ENCODE peak calls at places on chromosome 11, in eight cellular contexts. E, G, O, P, A, W, X and H are unnamed samples.

GRCh38 chr11:15674756-15675155 is 560.0 kb downstream of the INSC start:
- DNase-seq in P (no peak), X (no peak), G (no peak), W (no peak), E (no peak), O (no peak), A (no peak), H (no peak)

GRCh38 chr11:75593337-75593915 is 31.4 kb downstream of the SERPINH1 start:
- DNase-seq in W (no peak), O (no peak), X (no peak), G (peak; percentile 34), P (no peak), E (no peak), A (no peak), H (no peak)

GRCh38 chr11:89495951-89496350 is 4.8 kb upstream of the NOX4 start:
- DNase-seq in X (peak; percentile 74), P (no peak), W (peak; percentile 85), E (peak; percentile 94), O (no peak), G (peak; percentile 76), A (no peak), H (no peak)

GRCh38 chr11:8265681-8266241 is 2.1 kb upstream of the LMO1 start:
- DNase-seq in E (no peak), P (no peak), G (no peak), A (no peak), W (no peak), X (peak; percentile 51), O (no peak), H (peak; percentile 22)

GRCh38 chr11:3340025-3340424 is 38.9 kb downstream of the ZNF195 start:
- DNase-seq in W (peak; percentile 71), E (peak; percentile 90), A (no peak), X (no peak), G (peak; percentile 84), P (no peak), O (no peak), H (no peak)

GRCh38 chr11:59173964-59174663 is 2.2 kb downstream of the DTX4 start:
- DNase-seq in P (no peak), E (no peak), W (peak; percentile 86), X (no peak), A (no peak), G (peak; percentile 25), O (peak; percentile 90), H (no peak)

GRCh38 chr11:33690290-33691050 is 10.2 kb downstream of the C11orf91 start:
- DNase-seq in W (peak; percentile 100), E (peak; percentile 97), G (peak; percentile 98), X (peak; percentile 89), A (no peak), O (no peak), P (no peak), H (no peak)

GRCh38 chr11:26144309-26144690 is 187.6 kb upstream of the ANO3 start:
- DNase-seq in E (no peak), O (no peak), G (no peak), W (peak; percentile 53), P (no peak), A (no peak), X (no peak), H (no peak)

GRCh38 chr11:9815486-9816136 is 151.7 kb downstream of the SWAP70 start:
- DNase-seq in E (peak; percentile 79), G (peak; percentile 91), W (peak; percentile 93), X (no peak), A (no peak), P (no peak), O (no peak), H (no peak)

GRCh38 chr11:12542186-12542935 is 131.9 kb upstream of the TEAD1 start:
- DNase-seq in E (no peak), P (no peak), O (no peak), W (no peak), A (no peak), G (no peak), X (peak; percentile 52), H (no peak)

GRCh38 chr11:19953342-19953741 is 206.9 kb downstream of the DBX1 start:
- DNase-seq in O (no peak), G (peak; percentile 61), P (no peak), E (peak; percentile 51), X (no peak), A (no peak), W (peak; percentile 75), H (no peak)

GRCh38 chr11:31767665-31768064 is 43.5 kb downstream of the PAX6 start:
- DNase-seq in O (no peak), W (no peak), X (no peak), G (no peak), A (no peak), E (no peak), P (no peak), H (no peak)

GRCh38 chr11:128351168-128351567 is 236.2 kb downstream of the ETS1 start:
- DNase-seq in O (no peak), G (no peak), W (no peak), P (no peak), A (no peak), X (no peak), E (no peak), H (no peak)

GRCh38 chr11:70111269-70112016 is 33.3 kb downstream of the ANO1 start:
- DNase-seq in O (peak; percentile 53), X (no peak), P (no peak), A (no peak), E (peak; percentile 69), W (peak; percentile 5), G (no peak), H (peak; percentile 54)

GRCh38 chr11:46574656-46575055 is 19.2 kb downstream of the AMBRA1 start:
- DNase-seq in W (no peak), O (no peak), E (no peak), X (no peak), A (no peak), G (no peak), P (no peak), H (no peak)

GRCh38 chr11:12900496-12900895 is 108.6 kb upstream of the RASSF10 start:
- DNase-seq in W (peak; percentile 93), O (no peak), E (peak; percentile 90), A (no peak), G (peak; percentile 91), P (no peak), X (no peak), H (no peak)

DNA sequence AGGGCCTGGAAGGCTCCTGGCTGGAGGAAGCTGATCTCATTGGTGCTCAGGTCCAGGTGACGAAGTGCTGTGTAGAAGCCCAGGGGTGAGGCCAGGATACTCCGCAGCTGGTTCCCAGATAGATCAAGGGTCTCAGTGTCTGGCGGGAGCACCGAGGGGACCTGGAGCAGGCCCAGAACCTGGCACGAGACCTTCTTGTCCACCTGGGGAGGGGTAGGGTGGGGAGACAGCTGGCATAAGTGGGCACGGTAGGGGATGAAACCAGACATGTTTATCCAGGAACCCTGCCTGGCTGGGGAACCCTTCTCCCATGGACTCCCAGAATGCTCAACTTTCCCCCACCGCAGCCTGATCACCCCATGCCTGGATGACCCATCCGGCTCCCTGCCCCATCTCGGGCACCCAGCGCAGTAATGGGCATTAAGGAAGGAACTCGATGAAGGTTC is 9.2 kb downstream of the LRRC32 start:
- DNase-seq in P (no peak), A (no peak), G (no peak), W (no peak), E (no peak), O (no peak), X (peak; percentile 60), H (peak; percentile 31)
- TF ChIP-seq CTCF in P (no peak), A (no peak), G (no peak), W (no peak), E (no peak), O (no peak), X (no peak), H (no peak)

GRCh38 chr11:86670179-86670578 is 2.2 kb downstream of the ME3 start:
- DNase-seq in W (no peak), O (peak; percentile 35), E (peak; percentile 43), A (no peak), G (peak; percentile 70), X (no peak), P (no peak), H (no peak)

GRCh38 chr11:86673055-86673843 is 833 bp upstream of the ME3 start:
- DNase-seq in G (no peak), W (no peak), E (no peak), A (no peak), X (no peak), P (no peak), O (no peak), H (no peak)

GRCh38 chr11:86669424-86669823 is 3.0 kb downstream of the ME3 start:
- DNase-seq in X (no peak), E (no peak), W (no peak), G (no peak), P (no peak), A (no peak), O (no peak), H (no peak)

GRCh38 chr11:86672007-86672621 is at the start of gene ME3:
- DNase-seq in P (no peak), X (peak; percentile 83), A (peak; percentile 13), O (peak; percentile 77), W (no peak), G (peak; percentile 80), E (no peak), H (peak; percentile 65)

DNA sequence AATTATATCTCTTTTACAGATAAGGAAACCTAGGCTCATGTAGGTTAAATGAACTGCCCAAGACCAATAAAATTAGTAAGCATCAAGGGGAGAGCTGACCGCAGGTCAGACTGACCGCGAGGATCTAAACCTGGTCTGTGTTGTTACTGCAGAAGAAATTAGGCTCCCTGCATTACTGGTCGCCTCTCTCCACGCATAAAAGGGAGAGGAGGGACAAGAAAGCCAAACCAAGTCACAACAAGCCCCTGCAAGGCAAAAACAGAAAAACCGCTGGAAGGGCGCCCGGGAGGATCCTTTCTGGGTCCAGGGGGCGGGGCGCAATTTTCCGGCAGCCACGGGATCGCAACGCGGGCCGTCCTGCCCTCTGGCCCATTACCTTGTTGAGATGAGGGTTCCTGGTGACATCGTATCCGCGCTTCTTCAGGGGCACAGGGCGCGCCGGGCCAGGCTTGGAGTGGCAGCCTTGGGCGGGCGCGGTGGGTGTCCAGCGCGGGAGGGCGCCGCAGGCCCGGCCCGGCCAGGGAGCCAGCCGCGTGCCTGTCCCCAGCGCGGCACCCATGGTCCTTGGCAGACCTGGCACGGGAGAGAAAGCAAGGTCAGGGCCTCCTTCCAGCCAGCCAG is 920 bp downstream of the ME3 start:
- DNase-seq in G (peak; percentile 78), W (no peak), A (no peak), P (no peak), O (peak; percentile 87), E (no peak), X (peak; percentile 89), H (no peak)
- TF ChIP-seq CTCF in G (no peak), W (no peak), A (no peak), P (no peak), O (no peak), E (no peak), X (no peak), H (no peak)

GRCh38 chr11:45083544-45084087 is 62.8 kb upstream of the PRDM11 start:
- DNase-seq in A (no peak), E (no peak), P (peak; percentile 39), G (no peak), X (no peak), W (peak; percentile 18), O (peak; percentile 37), H (no peak)
- TF ChIP-seq CTCF in A (no peak), E (peak; percentile 67), P (peak; percentile 33), G (peak; percentile 49), X (no peak), W (peak; percentile 54), O (no peak), H (peak; percentile 47)

DNA sequence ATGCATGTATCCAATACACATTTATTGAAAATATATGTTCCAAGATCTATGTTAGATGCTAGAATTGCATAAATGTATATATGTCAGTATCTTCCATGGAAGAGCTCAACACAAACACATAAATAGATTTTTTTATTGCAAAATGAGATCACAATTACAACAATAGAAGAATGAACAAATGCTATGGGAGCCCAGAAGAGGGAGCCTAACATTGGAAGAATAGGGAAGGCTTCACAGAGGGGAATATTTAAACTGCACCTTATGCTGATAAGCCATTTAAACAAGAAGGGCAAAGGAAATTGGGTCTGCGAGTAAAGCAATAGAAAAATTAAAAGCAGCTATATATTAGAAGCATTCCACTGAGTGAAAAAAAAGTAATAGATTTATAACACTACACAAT is 96.1 kb upstream of the LRRC55 start:
- DNase-seq in O (no peak), P (no peak), W (no peak), X (no peak), A (no peak), G (peak; percentile 36), E (no peak), H (no peak)
- TF ChIP-seq CTCF in O (no peak), P (no peak), W (no peak), X (no peak), A (no peak), G (peak; percentile 23), E (no peak), H (no peak)